ENCODE peak calls at places on chromosomes 11 and 22, in six cellular contexts. O is GM12865, K is fibroblast of pulmonary artery, V is AG04449, H is left ventricle myocardium inferior, U is fibroblast of mammary gland. A is an unnamed sample.

GRCh38 chr22:35397095-35397904 is 2.6 kb upstream of the MCM5 start:
- DNase-seq in O (no peak), K (peak), V (no peak), H (no peak), U (peak), A (no peak)

GRCh38 chr11:47899801-47900200 is 51.7 kb upstream of the NUP160 start:
- DNase-seq in O (peak), K (no peak), V (no peak), H (no peak), U (no peak), A (no peak)

GRCh38 chr11:77154381-77155081 is 26.5 kb downstream of the MYO7A start:
- DNase-seq in O (no peak), K (no peak), V (no peak), H (peak), U (no peak), A (no peak)

GRCh38 chr22:39997939-39998726 is 3.4 kb downstream of the FAM83F start:
- DNase-seq in O (no peak), K (peak), V (no peak), H (peak), U (no peak), A (no peak)

GRCh38 chr22:32653823-32654222 is 147.7 kb upstream of the TIMP3 start:
- DNase-seq in O (no peak), K (no peak), V (no peak), H (no peak), U (no peak), A (no peak)

GRCh38 chr22:42711281-42711731 is 9.4 kb downstream of the A4GALT start:
- DNase-seq in O (peak), K (no peak), V (no peak), H (no peak), U (peak), A (no peak)

GRCh38 chr22:22226448-22227187 is 18.0 kb upstream of the VPREB1 start:
- DNase-seq in O (no peak), K (no peak), V (no peak), H (no peak), U (no peak), A (no peak)

GRCh38 chr11:46858920-46859531 is 12.9 kb upstream of the CKAP5 start:
- DNase-seq in O (no peak), K (no peak), V (no peak), H (no peak), U (no peak), A (no peak)

GRCh38 chr11:123187670-123188507 is 7.2 kb downstream of the CLMP start:
- DNase-seq in O (no peak), K (peak), V (no peak), H (no peak), U (peak), A (no peak)

GRCh38 chr11:134404485-134405341 is 7.3 kb downstream of the B3GAT1 start:
- DNase-seq in O (no peak), K (no peak), V (no peak), H (no peak), U (no peak), A (no peak)

GRCh38 chr22:20783844-20784723 is 10.2 kb downstream of the SERPIND1 start:
- DNase-seq in O (peak), K (peak), V (no peak), H (no peak), U (peak), A (no peak)

GRCh38 chr22:22752556-22753477 is 108.4 kb downstream of the GGTLC2 start:
- DNase-seq in O (no peak), K (peak), V (no peak), H (no peak), U (peak), A (no peak)

GRCh38 chr11:70026726-70027125 is 51.4 kb upstream of the ANO1 start:
- DNase-seq in O (no peak), K (no peak), V (no peak), H (no peak), U (no peak), A (no peak)

GRCh38 chr11:11171854-11172253 is 181.2 kb downstream of the CSNK2A3 start:
- DNase-seq in O (peak), K (no peak), V (no peak), H (no peak), U (no peak), A (no peak)

GRCh38 chr22:27670701-27671412 is 130.7 kb downstream of the MN1 start:
- DNase-seq in O (no peak), K (peak), V (no peak), H (peak), U (no peak), A (peak)

GRCh38 chr11:31802609-31802989 is 8.5 kb downstream of the PAX6 start:
- DNase-seq in O (no peak), K (no peak), V (no peak), H (no peak), U (no peak), A (no peak)

GRCh38 chr22:30416843-30417242 is 8.7 kb upstream of the MTFP1 start:
- DNase-seq in O (no peak), K (no peak), V (no peak), H (no peak), U (no peak), A (no peak)

GRCh38 chr11:32107647-32108046 is 16.8 kb downstream of the RCN1 start:
- DNase-seq in O (peak), K (no peak), V (no peak), H (no peak), U (no peak), A (no peak)

GRCh38 chr11:41309716-41310115 is 149.7 kb downstream of the LRRC4C start:
- DNase-seq in O (peak), K (no peak), V (no peak), H (no peak), U (no peak), A (no peak)

GRCh38 chr11:76736773-76737495 is 46.2 kb upstream of the TSKU start:
- DNase-seq in O (no peak), K (no peak), V (no peak), H (no peak), U (no peak), A (no peak)

GRCh38 chr11:108967571-108967970 is 302.7 kb downstream of the DDX10 start:
- DNase-seq in O (no peak), K (no peak), V (no peak), H (peak), U (no peak), A (peak)

GRCh38 chr11:6855971-6856542 is 6.8 kb upstream of the OR10A2 start:
- DNase-seq in O (no peak), K (peak), V (no peak), H (no peak), U (peak), A (peak)

GRCh38 chr11:129750343-129751292 is 65.0 kb upstream of the TMEM45B start:
- DNase-seq in O (peak), K (peak), V (no peak), H (peak), U (peak), A (peak)

GRCh38 chr11:96001037-96001436 is 77.1 kb upstream of the MTMR2 start:
- DNase-seq in O (no peak), K (peak), V (no peak), H (peak), U (peak), A (no peak)

GRCh38 chr22:26330971-26331625 is 98.0 kb upstream of the ASPHD2 start:
- DNase-seq in O (peak), K (peak), V (no peak), H (no peak), U (peak), A (no peak)

GRCh38 chr11:86991341-86991740 is 36.1 kb upstream of the FZD4 start:
- DNase-seq in O (no peak), K (no peak), V (no peak), H (no peak), U (no peak), A (peak)

GRCh38 chr11:76626266-76626665 is 44.3 kb downstream of the LRRC32 start:
- DNase-seq in O (no peak), K (no peak), V (no peak), H (no peak), U (no peak), A (no peak)

GRCh38 chr11:115608976-115609375 is 104.8 kb upstream of the CADM1 start:
- DNase-seq in O (no peak), K (no peak), V (no peak), H (no peak), U (no peak), A (no peak)

GRCh38 chr22:40620464-40621046 is 16.0 kb downstream of the MRTFA start:
- DNase-seq in O (no peak), K (peak), V (no peak), H (no peak), U (peak), A (no peak)

GRCh38 chr11:122172352-122173073 is 56.5 kb upstream of the BLID start:
- DNase-seq in O (no peak), K (no peak), V (no peak), H (no peak), U (no peak), A (no peak)

GRCh38 chr22:23285734-23286133 is 105.4 kb downstream of the BCR start:
- DNase-seq in O (no peak), K (peak), V (no peak), H (no peak), U (no peak), A (no peak)

GRCh38 chr11:45855308-45855707 is 8.0 kb downstream of the CRY2 start:
- DNase-seq in O (no peak), K (no peak), V (no peak), H (no peak), U (no peak), A (no peak)

GRCh38 chr11:69060806-69061712 is 12.3 kb downstream of the TPCN2 start:
- DNase-seq in O (no peak), K (no peak), V (no peak), H (no peak), U (no peak), A (no peak)

GRCh38 chr22:37623075-37624016 is 14.7 kb downstream of the GGA1 start:
- DNase-seq in O (peak), K (peak), V (no peak), H (peak), U (peak), A (no peak)

GRCh38 chr11:73415854-73416615 is 39.8 kb downstream of the RELT start:
- DNase-seq in O (no peak), K (no peak), V (no peak), H (no peak), U (peak), A (no peak)

GRCh38 chr22:27349456-27349855 is 452.1 kb downstream of the MN1 start:
- DNase-seq in O (no peak), K (peak), V (peak), H (no peak), U (no peak), A (peak)

GRCh38 chr22:46652081-46652929 is 32.1 kb downstream of the GRAMD4 start:
- DNase-seq in O (no peak), K (peak), V (no peak), H (peak), U (peak), A (no peak)

GRCh38 chr22:19691721-19692341 is 22.5 kb upstream of the SEPTIN5 start:
- DNase-seq in O (no peak), K (peak), V (no peak), H (no peak), U (peak), A (peak)

GRCh38 chr11:130574740-130575139 is 126.3 kb downstream of the ADAMTS15 start:
- DNase-seq in O (no peak), K (no peak), V (no peak), H (no peak), U (no peak), A (no peak)

DNA sequence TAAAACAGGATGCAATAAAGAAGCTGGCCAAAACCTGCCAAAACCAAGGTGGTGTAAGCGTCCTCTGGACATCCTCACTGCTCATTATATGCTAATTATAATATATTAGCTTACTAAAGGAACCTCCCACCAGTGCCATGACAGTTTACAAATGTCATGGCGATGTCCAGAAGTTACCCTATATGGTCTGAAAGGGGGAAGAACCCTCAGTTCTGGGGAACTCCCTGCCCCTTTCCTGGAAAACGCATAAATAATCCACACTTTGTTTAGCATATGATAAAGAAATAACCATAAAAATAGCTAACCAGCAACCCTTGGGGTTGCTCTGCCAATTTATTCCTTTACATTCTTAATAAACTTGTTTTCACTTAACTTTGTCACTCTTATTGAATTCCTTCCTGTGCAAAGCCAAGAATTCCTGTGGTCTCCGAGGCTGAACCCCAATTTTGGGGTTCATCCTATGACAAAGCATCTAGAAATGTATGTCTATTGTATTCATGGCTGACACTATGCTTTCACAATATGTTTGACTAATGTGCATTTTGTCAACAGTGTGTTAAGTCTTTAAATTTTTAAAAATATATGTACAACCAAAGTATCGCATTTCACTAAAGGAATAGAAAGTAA is 25.2 kb downstream of the LGR4 start:
- DNase-seq in O (no peak), K (peak), V (no peak), H (no peak), U (peak), A (no peak)
- TF ChIP-seq CTCF in O (no peak), K (no peak), V (no peak), H (no peak), U (no peak), A (no peak)

GRCh38 chr11:57499413-57499982 is 16.0 kb downstream of the SLC43A1 start:
- DNase-seq in O (peak), K (peak), V (no peak), H (peak), U (peak), A (peak)
- H3K4me3 ChIP-seq in O (no peak), K (peak), V (peak), H (peak), U (peak), A (peak)

GRCh38 chr11:33631749-33632091 is 68.9 kb downstream of the C11orf91 start:
- DNase-seq in O (no peak), K (no peak), V (no peak), H (no peak), U (no peak), A (no peak)

GRCh38 chr11:33635161-33635560 is 65.5 kb downstream of the C11orf91 start:
- DNase-seq in O (no peak), K (peak), V (no peak), H (peak), U (peak), A (no peak)

GRCh38 chr11:33633251-33634003 is 67.2 kb downstream of the C11orf91 start:
- DNase-seq in O (no peak), K (peak), V (no peak), H (no peak), U (peak), A (no peak)

GRCh38 chr11:33634291-33634834 is 66.3 kb downstream of the C11orf91 start:
- DNase-seq in O (peak), K (peak), V (no peak), H (no peak), U (peak), A (no peak)

GRCh38 chr11:33630936-33631748 is 69.5 kb downstream of the C11orf91 start:
- DNase-seq in O (no peak), K (no peak), V (no peak), H (no peak), U (no peak), A (no peak)
- TF ChIP-seq CTCF in O (no peak), K (no peak), V (no peak), H (no peak), U (no peak), A (no peak)

GRCh38 chr11:1888347-1888753 is 3.3 kb downstream of the PRR33 start:
- DNase-seq in O (no peak), K (no peak), V (no peak), H (no peak), U (no peak), A (no peak)
- H3K4me3 ChIP-seq in O (no peak), K (no peak), V (no peak), H (no peak), U (no peak), A (no peak)

DNA sequence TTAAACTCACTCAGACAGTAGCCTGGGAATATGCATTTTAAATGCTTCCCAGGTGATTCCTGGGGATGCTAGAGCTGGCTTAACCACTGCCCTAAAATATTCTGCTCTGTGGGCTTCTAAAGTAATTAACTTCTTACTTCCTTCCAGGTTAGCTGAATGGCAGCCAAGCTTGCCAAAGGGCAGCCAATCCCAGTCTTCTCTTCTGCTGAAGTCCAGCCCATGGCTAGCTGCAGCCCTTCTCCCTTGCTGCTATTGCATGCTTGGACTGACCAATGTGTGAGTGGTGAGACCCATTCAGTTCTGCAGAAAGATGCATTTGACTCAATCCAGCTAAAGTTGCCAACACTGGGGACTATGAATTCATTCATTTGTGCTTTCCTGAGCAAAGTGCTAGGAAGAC is 411.9 kb downstream of the SOX6 start:
- DNase-seq in O (no peak), K (peak), V (no peak), H (no peak), U (no peak), A (no peak)
- TF ChIP-seq CTCF in O (no peak), K (no peak), V (no peak), H (no peak), U (no peak), A (no peak)

DNA sequence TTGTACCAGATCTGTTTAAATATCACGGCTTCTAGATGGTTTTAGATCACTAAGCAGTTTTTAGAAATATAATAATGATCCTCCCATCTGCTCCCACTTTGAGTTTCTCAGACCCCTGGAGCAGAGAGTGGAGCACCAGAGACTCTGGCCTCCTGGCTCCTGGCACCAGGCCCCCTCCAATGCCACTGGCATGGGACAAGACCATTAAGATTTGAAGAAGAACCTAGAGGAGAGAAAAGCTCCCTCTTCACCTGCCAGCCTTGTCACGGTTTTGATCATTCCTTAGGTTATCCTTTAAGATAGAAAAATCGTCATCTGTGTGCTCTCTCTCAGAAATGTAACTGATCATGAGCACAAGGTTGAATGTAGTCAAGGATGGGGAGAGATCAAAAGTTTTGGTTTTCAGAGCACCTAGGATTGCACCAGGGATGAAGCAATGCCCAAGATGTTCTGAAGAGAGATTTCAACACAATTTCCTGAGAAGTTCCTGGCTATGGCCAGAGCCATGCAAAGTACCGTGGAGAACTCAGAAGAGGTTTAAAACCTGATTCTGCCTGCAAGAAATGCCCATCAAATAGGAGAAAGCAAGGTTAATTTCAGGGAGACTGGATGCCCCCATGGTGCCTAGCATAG is 22.2 kb downstream of the IL10RA start:
- DNase-seq in O (no peak), K (no peak), V (no peak), H (no peak), U (no peak), A (no peak)
- H3K4me3 ChIP-seq in O (no peak), K (no peak), V (no peak), H (no peak), U (no peak), A (no peak)

GRCh38 chr11:61581030-61581928 is at the start of gene SYT7:
- DNase-seq in O (peak), K (peak), V (peak), H (peak), U (peak), A (peak)
- TF ChIP-seq CTCF in O (peak), K (no peak), V (peak), H (peak), U (no peak), A (peak)

DNA sequence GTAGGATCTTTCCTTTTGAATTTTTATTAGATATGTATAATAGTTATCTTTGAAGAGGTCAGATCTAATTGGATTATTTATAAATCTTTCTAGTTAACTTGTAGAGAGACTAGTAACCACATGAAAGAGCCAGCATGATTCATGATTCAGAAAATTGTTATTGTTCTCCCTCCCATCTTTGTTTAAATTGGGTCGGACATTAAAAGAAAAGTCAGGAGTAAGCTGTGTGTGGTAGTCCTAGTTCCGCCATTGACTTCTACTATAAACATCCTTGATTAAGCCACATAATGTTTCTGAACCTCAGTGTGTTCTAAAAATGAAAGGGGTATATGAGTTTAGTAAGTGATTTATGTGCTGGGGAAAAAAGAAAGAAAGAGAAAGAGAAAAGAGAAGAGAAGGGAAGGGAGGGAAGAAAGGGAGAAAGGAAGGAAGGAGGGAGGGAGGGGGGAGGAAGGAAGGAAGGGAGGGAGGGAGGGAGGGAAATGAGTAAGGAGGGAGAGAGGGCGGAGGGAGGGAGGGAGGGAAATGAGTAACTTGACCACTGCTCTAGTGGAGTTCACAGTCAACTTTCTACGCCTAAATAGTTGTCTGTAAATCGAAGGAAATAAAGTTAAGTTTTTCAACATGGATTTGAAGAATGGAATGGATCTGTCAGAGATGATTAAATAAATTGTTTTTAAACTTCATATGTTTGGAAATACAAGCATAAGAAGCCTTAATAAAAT is 32.9 kb downstream of the SIK2 start:
- DNase-seq in O (no peak), K (peak), V (no peak), H (no peak), U (peak), A (no peak)
- H3K4me3 ChIP-seq in O (no peak), K (no peak), V (no peak), H (no peak), U (no peak), A (no peak)

GRCh38 chr11:113085446-113085845 is 124.2 kb downstream of the NCAM1 start:
- DNase-seq in O (no peak), K (no peak), V (no peak), H (no peak), U (no peak), A (no peak)

GRCh38 chr11:113096661-113097060 is 135.4 kb downstream of the NCAM1 start:
- DNase-seq in O (no peak), K (no peak), V (no peak), H (no peak), U (no peak), A (no peak)

GRCh38 chr11:113091578-113091844 is 130.3 kb downstream of the NCAM1 start:
- DNase-seq in O (no peak), K (peak), V (no peak), H (no peak), U (no peak), A (no peak)

GRCh38 chr11:113087716-113088115 is 126.5 kb downstream of the NCAM1 start:
- DNase-seq in O (no peak), K (no peak), V (no peak), H (no peak), U (no peak), A (no peak)

GRCh38 chr11:113090716-113091577 is 129.7 kb downstream of the NCAM1 start:
- DNase-seq in O (no peak), K (peak), V (no peak), H (no peak), U (no peak), A (no peak)
- TF ChIP-seq CTCF in O (no peak), K (no peak), V (no peak), H (no peak), U (no peak), A (no peak)